ENCODE peak calls at places on chromosomes 13 and 19, in ten cellular contexts. N is brain microvascular endothelial cell, V is tibial artery, Q is kidney epithelial cell, U is progenitor cell of endocrine pancreas, X is foreskin fibroblast, K is LNCaP clone FGC, T is heart right ventricle, S is WTC11, Y is cardiac fibroblast. P is an unnamed sample.
A peak's percentile ranks its signal among the peaks of the same experiment; 100 is the strongest.

GRCh38 chr13:114090476-114090875 is 41.9 kb downstream of the RASA3 start:
- DNase-seq in N (no peak), V (peak; percentile 52), Q (no peak), T (no peak), Y (no peak), K (no peak), S (peak; percentile 6), X (no peak), U (no peak), P (no peak)

GRCh38 chr13:96391606-96392005 is 301.7 kb downstream of the HS6ST3 start:
- DNase-seq in U (no peak), K (no peak), Q (no peak), S (no peak), N (no peak), X (no peak), Y (no peak), T (no peak), V (no peak), P (no peak)

GRCh38 chr19:33159149-33159548 is 27.2 kb downstream of the WDR88 start:
- DNase-seq in S (no peak), T (no peak), V (no peak), Y (no peak), X (no peak), Q (no peak), N (no peak), K (no peak), U (no peak), P (no peak)

GRCh38 chr13:30727491-30728350 is 7.6 kb upstream of the ALOX5AP start:
- DNase-seq in T (no peak), X (no peak), Y (no peak), U (no peak), Q (no peak), S (no peak), K (no peak), N (no peak), V (no peak), P (no peak)

GRCh38 chr13:51154029-51154555 is 43.0 kb upstream of the C13orf42 start:
- DNase-seq in N (peak; percentile 33), X (peak; percentile 10), Q (no peak), V (no peak), Y (peak; percentile 76), U (no peak), T (no peak), S (no peak), K (no peak), P (no peak)

GRCh38 chr13:44108345-44108858 is 228.7 kb downstream of the LACC1 start:
- DNase-seq in S (no peak), Y (no peak), V (no peak), T (peak; percentile 54), K (peak; percentile 63), Q (no peak), X (no peak), N (no peak), U (no peak), P (no peak)

GRCh38 chr19:18453269-18454024 is 15.5 kb upstream of the ISYNA1 start:
- DNase-seq in X (peak; percentile 62), Q (no peak), K (no peak), V (no peak), S (no peak), T (no peak), N (no peak), Y (peak; percentile 67), U (no peak), P (no peak)

GRCh38 chr19:29855087-29855486 is 43.3 kb downstream of the CCNE1 start:
- DNase-seq in T (no peak), V (no peak), Y (no peak), S (no peak), Q (no peak), N (no peak), U (no peak), X (no peak), K (no peak), P (no peak)

DNA sequence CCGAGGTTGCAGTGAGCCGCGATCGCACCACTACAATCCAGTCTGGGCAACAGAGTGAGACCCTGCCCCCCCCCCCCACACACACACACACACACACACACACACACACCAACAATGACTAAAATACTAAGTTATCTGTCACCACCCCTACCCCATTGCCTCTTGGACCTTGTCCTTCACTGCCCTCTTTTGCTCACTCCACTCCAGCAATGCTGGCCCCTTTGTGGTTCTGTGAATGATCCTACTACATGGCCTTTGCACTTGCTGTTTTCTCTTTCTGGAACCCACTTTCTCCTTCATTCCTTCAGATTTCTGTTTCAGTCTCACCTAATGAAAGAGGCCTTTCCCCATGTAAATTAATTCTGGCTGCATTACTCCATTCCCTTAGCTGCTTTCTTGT is 2.6 kb upstream of the SAMD4B start:
- DNase-seq in N (no peak), K (no peak), Q (no peak), X (no peak), V (no peak), S (no peak), Y (no peak), T (no peak), U (no peak), P (no peak)
- TF ChIP-seq CTCF in N (no peak), K (no peak), Q (no peak), X (no peak), V (no peak), S (no peak), Y (no peak), T (no peak), U (no peak), P (no peak)

GRCh38 chr13:70732611-70733010 is 624.4 kb upstream of the KLHL1 start:
- DNase-seq in N (no peak), Q (no peak), U (no peak), Y (no peak), T (no peak), K (no peak), V (no peak), X (no peak), S (no peak), P (no peak)

GRCh38 chr13:70723732-70724131 is 615.5 kb upstream of the KLHL1 start:
- DNase-seq in K (no peak), U (no peak), V (no peak), N (peak; percentile 12), X (no peak), Y (peak; percentile 9), Q (no peak), T (no peak), S (no peak), P (no peak)

GRCh38 chr13:70729369-70729768 is 621.1 kb upstream of the KLHL1 start:
- DNase-seq in S (no peak), N (no peak), V (no peak), Y (no peak), U (no peak), T (no peak), X (no peak), Q (no peak), K (no peak), P (no peak)
- TF ChIP-seq CTCF in S (no peak), N (no peak), V (no peak), Y (no peak), U (no peak), T (no peak), X (no peak), Q (no peak), K (no peak), P (no peak)

DNA sequence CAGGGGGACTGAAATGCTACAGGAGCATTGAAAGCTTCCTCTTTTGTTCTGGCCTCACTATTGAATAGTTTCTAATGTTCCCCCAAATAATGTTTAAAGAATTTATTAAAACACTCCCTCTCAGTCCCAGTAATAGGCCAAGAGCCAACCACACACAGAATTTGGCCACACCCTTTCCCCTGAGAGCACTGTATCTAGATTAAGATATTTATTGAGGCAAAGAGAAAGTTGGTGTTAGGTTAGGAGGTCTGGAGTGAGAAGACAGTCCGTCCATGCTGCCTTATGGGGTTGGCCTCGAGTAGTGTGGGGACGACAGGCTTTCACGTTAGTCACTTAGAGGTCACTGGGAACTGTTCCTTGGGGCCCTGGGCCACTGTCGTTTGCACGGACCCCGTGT is 122.9 kb upstream of the RNF113B start:
- DNase-seq in U (no peak), K (no peak), T (no peak), N (no peak), X (no peak), S (no peak), V (no peak), Y (peak; percentile 49), Q (no peak), P (no peak)
- TF ChIP-seq CTCF in U (no peak), K (no peak), T (no peak), N (no peak), X (no peak), S (no peak), V (no peak), Y (no peak), Q (no peak), P (no peak)

GRCh38 chr13:25046274-25046984 is 49.5 kb upstream of the PABPC3 start:
- DNase-seq in K (no peak), Q (no peak), X (no peak), Y (no peak), N (no peak), T (no peak), U (no peak), V (no peak), S (peak; percentile 54), P (no peak)
- TF ChIP-seq CTCF in K (no peak), Q (no peak), X (no peak), Y (no peak), N (peak; percentile 4), T (no peak), U (peak; percentile 18), V (no peak), S (no peak), P (no peak)

DNA sequence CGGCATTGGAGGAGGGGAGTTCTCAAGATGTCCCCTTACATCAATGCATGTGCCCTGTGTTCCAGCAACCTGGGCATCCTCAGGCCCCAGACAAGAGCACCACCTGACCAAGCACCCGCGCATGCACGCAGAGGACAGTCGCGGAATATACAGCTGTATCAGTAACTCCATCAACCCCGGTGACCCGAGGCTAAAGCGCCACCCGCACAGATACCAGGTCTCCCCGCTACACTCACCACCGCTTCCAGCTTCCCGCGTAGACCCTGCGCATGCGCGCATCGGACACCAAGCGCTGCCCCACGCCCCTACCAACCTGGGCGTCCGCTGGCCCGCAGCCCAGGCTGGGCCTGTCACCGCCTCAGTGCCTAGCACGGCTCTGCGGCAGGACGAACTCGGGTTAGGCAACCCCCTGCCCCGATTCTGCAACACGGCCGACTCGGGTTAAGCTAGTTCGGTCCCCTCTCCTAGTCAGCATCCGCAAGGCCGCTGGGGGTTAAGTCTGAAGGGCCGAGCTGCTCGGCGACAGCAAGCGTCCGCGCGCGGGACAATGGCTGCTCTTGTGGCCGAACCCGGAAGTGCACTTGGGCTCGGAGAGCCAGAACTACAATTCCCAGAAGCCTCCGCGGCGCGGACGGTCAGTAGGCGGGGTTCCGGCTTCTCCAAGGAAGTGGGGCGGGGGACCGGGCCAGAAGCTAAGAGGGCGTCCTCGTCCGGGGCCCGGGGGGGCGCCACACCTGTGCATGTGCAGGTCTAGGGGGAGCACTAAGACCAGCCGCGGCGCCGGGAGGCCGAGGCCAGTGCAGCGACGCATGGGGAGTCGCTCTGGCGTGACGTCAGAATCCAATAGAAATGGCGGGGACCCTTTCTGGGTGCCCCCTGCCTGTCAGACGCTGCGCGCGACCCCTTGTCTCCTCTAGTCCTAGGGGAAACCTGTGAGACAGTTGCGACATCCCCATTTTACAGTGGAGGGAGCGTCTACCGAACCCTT is at the start of gene ZNF180:
- DNase-seq in X (peak; percentile 89), V (peak; percentile 95), N (peak; percentile 86), S (peak; percentile 99), K (peak; percentile 67), T (peak; percentile 96), Y (peak; percentile 95), Q (peak; percentile 75), U (peak; percentile 97), P (peak; percentile 95)
- TF ChIP-seq CTCF in X (peak; percentile 31), V (peak; percentile 87), N (peak; percentile 62), S (peak; percentile 55), K (no peak), T (peak; percentile 16), Y (peak; percentile 62), Q (peak; percentile 43), U (peak; percentile 61), P (peak; percentile 95)

P was measured in mesothelial cell of epicardium.